ENCODE peak calls at places on chromosomes 16 and 17, in six cellular contexts. G is body of pancreas, N is cardiac muscle cell, H is thoracic aorta, B is adrenal gland, M is neural progenitor cell. S is an unnamed sample.

GRCh38 chr17:33049781-33050414 is 58.3 kb downstream of the SPACA3 start:
- DNase-seq in G (peak), N (peak), H (no peak), B (no peak), M (peak), S (peak)

GRCh38 chr17:4492762-4493561 is 5.7 kb upstream of the SPNS2 start:
- DNase-seq in G (no peak), N (peak), H (no peak), B (peak), M (peak), S (no peak)

GRCh38 chr16:84225571-84225970 is 14.2 kb downstream of the KCNG4 start:
- DNase-seq in G (no peak), N (no peak), H (no peak), B (no peak), M (no peak), S (no peak)

GRCh38 chr17:32596666-32597065 is 109.9 kb downstream of the CDK5R1 start:
- DNase-seq in G (no peak), N (no peak), H (no peak), B (no peak), M (no peak), S (peak)

GRCh38 chr16:65546353-65546791 is 424.5 kb upstream of the CDH11 start:
- DNase-seq in G (no peak), N (peak), H (no peak), B (no peak), M (no peak), S (peak)

GRCh38 chr16:50902457-50902856 is 160.6 kb downstream of the CYLD start:
- DNase-seq in G (no peak), N (peak), H (no peak), B (no peak), M (no peak), S (peak)

GRCh38 chr16:28915181-28915580 is 9.9 kb downstream of the RABEP2 start:
- DNase-seq in G (no peak), N (no peak), H (no peak), B (no peak), M (no peak), S (no peak)

GRCh38 chr16:85935391-85935956 is 36.5 kb downstream of the IRF8 start:
- DNase-seq in G (no peak), N (no peak), H (no peak), B (no peak), M (no peak), S (no peak)

GRCh38 chr17:3667366-3668278 is 756 bp downstream of the TAX1BP3 start:
- DNase-seq in G (peak), N (peak), H (peak), B (peak), M (peak), S (peak)

GRCh38 chr17:66268247-66268927 is 34.0 kb upstream of the PRKCA start:
- DNase-seq in G (no peak), N (no peak), H (no peak), B (no peak), M (no peak), S (no peak)

GRCh38 chr16:67456383-67457140 is 24.4 kb downstream of the ATP6V0D1 start:
- DNase-seq in G (peak), N (no peak), H (peak), B (peak), M (no peak), S (peak)

GRCh38 chr17:39919087-39919683 is 750 bp upstream of the GSDMB start:
- DNase-seq in G (no peak), N (no peak), H (no peak), B (no peak), M (no peak), S (no peak)

GRCh38 chr16:2955779-2956565 is 8.1 kb upstream of the KREMEN2 start:
- DNase-seq in G (no peak), N (no peak), H (no peak), B (no peak), M (no peak), S (no peak)
- TF ChIP-seq CTCF in G (no peak), N (no peak), H (no peak), B (no peak), M (no peak), S (no peak)

DNA sequence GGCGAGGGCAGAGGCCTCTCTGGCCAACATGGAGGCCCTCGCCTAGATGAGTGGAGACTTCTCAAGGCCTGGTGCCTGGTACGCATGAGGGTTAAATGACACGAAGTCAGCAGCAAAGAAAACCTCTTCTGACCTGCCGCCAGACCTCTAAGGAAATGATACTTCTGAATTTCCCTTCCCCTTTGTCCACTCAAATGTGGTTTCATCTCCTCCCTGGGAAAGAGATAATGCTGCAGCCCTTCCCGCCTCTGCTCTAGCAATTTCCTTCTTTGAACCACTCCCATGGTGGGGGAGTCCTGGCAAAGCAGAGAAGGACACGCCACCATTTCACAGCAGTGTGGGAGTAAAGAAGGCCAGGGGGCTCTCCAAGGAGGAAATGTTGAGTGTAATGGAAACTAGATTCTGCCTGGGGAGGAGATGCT is 65.7 kb upstream of the BCAR1 start:
- DNase-seq in G (no peak), N (no peak), H (no peak), B (no peak), M (no peak), S (no peak)
- H3K27ac ChIP-seq in G (no peak), N (peak), H (no peak), B (no peak), M (no peak), S (no peak)

GRCh38 chr16:720507-720989 is 398 bp upstream of the ANTKMT start:
- DNase-seq in G (no peak), N (peak), H (no peak), B (peak), M (peak), S (peak)
- TF ChIP-seq CTCF in G (no peak), N (peak), H (no peak), B (no peak), M (peak), S (peak)

GRCh38 chr16:70715860-70716357 is 30.1 kb upstream of the MTSS2 start:
- DNase-seq in G (no peak), N (no peak), H (no peak), B (peak), M (no peak), S (no peak)

GRCh38 chr16:70715113-70715711 is 29.4 kb upstream of the MTSS2 start:
- DNase-seq in G (peak), N (no peak), H (peak), B (peak), M (no peak), S (peak)

GRCh38 chr16:70713342-70713741 is 27.5 kb upstream of the MTSS2 start:
- DNase-seq in G (no peak), N (no peak), H (no peak), B (no peak), M (no peak), S (no peak)

GRCh38 chr16:70713781-70714180 is 27.9 kb upstream of the MTSS2 start:
- DNase-seq in G (no peak), N (no peak), H (no peak), B (no peak), M (no peak), S (no peak)

GRCh38 chr16:70714526-70715112 is 28.8 kb upstream of the MTSS2 start:
- DNase-seq in G (no peak), N (no peak), H (no peak), B (no peak), M (no peak), S (no peak)
- H3K27ac ChIP-seq in G (peak), N (peak), H (peak), B (peak), M (no peak), S (peak)

DNA sequence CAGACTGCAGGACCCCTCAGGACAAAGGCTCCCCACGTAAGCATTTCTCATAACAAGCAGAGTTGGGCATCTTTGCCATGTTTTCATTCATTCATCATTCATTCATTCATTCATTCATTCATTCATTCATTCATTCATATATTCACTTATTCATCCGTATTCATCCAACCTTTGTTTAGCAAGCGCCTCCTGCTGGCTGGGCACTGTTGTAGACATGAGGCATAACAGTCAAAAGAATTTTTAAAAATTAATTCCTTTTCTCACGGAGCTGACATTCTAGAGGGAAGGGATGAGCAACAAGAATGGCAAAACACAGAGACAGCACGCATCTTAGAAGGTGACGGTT is 351.7 kb upstream of the TNRC6C start:
- DNase-seq in G (no peak), N (no peak), H (no peak), B (no peak), M (no peak), S (no peak)
- TF ChIP-seq CTCF in G (no peak), N (no peak), H (no peak), B (no peak), M (no peak), S (no peak)

GRCh38 chr17:31572341-31572740 is 180.9 kb downstream of the RAB11FIP4 start:
- DNase-seq in G (no peak), N (no peak), H (no peak), B (no peak), M (no peak), S (no peak)

GRCh38 chr17:31570231-31570630 is 178.8 kb downstream of the RAB11FIP4 start:
- DNase-seq in G (no peak), N (no peak), H (no peak), B (no peak), M (no peak), S (no peak)

GRCh38 chr17:31573861-31574260 is 182.4 kb downstream of the RAB11FIP4 start:
- DNase-seq in G (no peak), N (no peak), H (no peak), B (no peak), M (no peak), S (no peak)

GRCh38 chr17:31573047-31573446 is 181.6 kb downstream of the RAB11FIP4 start:
- DNase-seq in G (no peak), N (no peak), H (no peak), B (no peak), M (peak), S (no peak)

DNA sequence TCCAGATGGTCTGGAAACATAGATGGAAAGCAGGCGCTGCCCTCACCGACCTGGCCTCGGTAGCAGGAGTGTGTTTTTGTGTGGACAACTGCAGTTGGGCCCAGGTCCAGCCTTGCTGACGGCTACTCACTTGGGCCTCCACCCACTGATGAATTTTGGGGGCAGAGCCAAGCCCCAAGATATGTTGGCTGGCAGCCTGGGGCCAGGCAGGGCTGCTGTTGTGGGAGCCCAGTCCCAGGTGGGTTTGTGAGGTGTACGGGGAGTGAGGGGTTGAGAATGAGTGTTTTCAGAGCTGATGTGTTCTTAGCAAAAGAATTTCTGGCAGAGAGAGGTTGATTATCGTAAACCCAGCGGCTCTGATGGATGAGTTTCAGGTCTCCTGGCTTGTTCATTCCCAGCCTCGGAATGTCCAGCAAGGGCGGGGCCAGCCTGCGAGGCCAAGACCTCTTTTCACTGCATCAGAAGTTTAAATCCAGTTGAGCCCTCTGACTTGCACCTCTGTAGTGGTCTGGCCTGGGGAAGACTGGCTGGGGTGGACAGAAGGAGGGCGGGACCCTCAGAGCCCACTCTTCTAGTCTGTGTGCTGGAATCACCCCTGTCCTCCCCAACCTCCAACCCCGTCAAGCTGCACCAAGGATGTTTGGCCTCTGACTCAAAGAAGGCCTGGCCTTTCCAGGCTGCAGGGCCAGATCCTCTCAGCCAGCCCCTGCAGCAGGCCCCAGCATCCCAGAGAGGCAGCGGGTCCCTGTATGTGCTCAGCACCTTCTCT is 179.8 kb downstream of the RAB11FIP4 start:
- DNase-seq in G (peak), N (no peak), H (peak), B (no peak), M (no peak), S (no peak)
- H3K27ac ChIP-seq in G (peak), N (no peak), H (peak), B (no peak), M (no peak), S (no peak)

GRCh38 chr17:15442316-15443185 is 24.9 kb downstream of the CDRT4 start:
- DNase-seq in G (no peak), N (no peak), H (no peak), B (no peak), M (no peak), S (no peak)

GRCh38 chr17:15448580-15448956 is 18.9 kb downstream of the CDRT4 start:
- DNase-seq in G (no peak), N (no peak), H (no peak), B (no peak), M (no peak), S (no peak)

GRCh38 chr17:15447928-15448579 is 19.4 kb downstream of the CDRT4 start:
- DNase-seq in G (no peak), N (no peak), H (no peak), B (no peak), M (no peak), S (no peak)

GRCh38 chr17:15444805-15445204 is 22.6 kb downstream of the CDRT4 start:
- DNase-seq in G (no peak), N (no peak), H (no peak), B (no peak), M (no peak), S (no peak)

DNA sequence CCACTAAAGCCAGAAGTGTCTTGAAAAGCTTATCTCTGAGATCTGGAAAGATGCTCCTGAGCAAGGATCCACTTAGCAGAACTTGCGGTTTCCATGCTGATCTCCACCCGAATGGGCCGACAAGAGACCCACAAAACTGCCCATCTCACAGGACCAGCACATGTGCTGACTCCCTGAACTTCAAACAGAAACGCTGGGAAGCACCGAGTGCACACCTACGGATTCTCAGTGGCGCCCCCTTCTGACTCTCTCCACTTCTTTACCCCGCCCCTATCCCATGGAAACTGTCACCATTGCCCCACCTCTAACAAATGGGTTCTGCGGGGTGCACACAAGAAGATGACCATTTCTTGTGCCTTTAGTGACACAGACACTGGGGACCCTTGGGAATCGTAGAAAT is 21.4 kb downstream of the CDRT4 start:
- DNase-seq in G (no peak), N (no peak), H (no peak), B (no peak), M (peak), S (no peak)
- TF ChIP-seq CTCF in G (no peak), N (peak), H (no peak), B (no peak), M (peak), S (peak)

GRCh38 chr16:73058221-73058615 is 10.3 kb upstream of the ZFHX3 start:
- DNase-seq in G (peak), N (peak), H (no peak), B (peak), M (no peak), S (no peak)
- H3K27ac ChIP-seq in G (peak), N (peak), H (peak), B (peak), M (no peak), S (peak)

DNA sequence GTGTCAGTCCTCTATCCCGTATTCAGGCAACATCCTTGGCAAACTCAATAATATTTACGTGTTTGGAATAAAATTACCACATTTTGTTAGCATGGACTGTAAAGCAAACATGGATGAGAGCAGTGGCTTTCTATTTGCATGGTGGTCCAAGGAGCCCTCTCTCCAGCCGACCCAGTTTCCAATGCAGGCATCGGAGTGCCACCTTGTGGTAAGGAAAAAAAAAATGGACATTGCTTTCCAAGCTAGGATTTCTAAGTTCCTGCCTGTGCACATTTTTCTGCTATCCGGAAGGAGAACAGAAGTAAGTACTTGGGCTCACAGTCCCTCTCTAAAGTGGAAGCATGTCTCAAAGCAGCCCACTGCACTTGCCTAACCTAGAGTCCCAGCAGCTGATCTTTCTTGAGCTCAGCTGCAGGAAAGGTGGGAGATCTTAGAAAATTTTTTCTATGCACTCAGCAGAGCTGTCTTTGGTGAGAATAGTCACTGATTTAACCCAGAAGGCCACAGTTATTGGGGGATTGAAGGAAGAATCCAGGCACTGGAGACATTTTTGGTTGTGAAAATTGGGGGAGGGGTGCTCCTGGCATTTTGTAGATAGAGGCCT is 46.0 kb upstream of the ERCC4 start:
- DNase-seq in G (no peak), N (peak), H (no peak), B (no peak), M (peak), S (peak)
- TF ChIP-seq CTCF in G (peak), N (peak), H (peak), B (peak), M (peak), S (peak)